ENCODE peak calls at places on chromosomes 3 and 15, in nine cellular contexts. K is pancreas; X is effector memory CD4-positive, alpha-beta T cell; S is mesenchymal stem cell; W is uterus; I is tibial artery; N is CD8-positive, alpha-beta T cell; U is IMR-90; O is PC-9. D is an unnamed sample. For H3K4me1 and H3K36me3, the result is how much of the 10 kb centered on the place peaks cover.

GRCh38 chr3:123025642-123026521 is 1.7 kb downstream of the SEMA5B start:
- DNase-seq in U (no peak), X (no peak), K (peak), O (no peak), S (no peak), I (peak), N (no peak), W (no peak), D (no peak)

GRCh38 chr3:76138921-76139320 is 353.6 kb upstream of the ZNF717 start:
- DNase-seq in X (no peak), K (no peak), O (no peak), S (no peak), U (peak), I (no peak), N (no peak), W (no peak), D (no peak)

GRCh38 chr3:27357665-27358258 is 11.4 kb downstream of the NEK10 start:
- DNase-seq in W (peak), I (no peak), U (peak), K (peak), O (peak), N (peak), S (peak), X (peak), D (no peak)

GRCh38 chr3:174159629-174160028 is 699.5 kb upstream of the NAALADL2 start:
- DNase-seq in U (no peak), N (no peak), I (no peak), X (no peak), W (no peak), S (no peak), K (no peak), O (no peak), D (no peak)

GRCh38 chr3:171565671-171566070 is 105.5 kb upstream of the TNIK start:
- DNase-seq in X (no peak), U (peak), S (peak), I (no peak), O (no peak), N (no peak), W (no peak), K (no peak), D (no peak)

GRCh38 chr3:51337666-51338065 is 47.4 kb upstream of the MANF start:
- DNase-seq in S (no peak), I (no peak), N (no peak), K (no peak), W (no peak), U (no peak), X (no peak), O (no peak), D (no peak)

GRCh38 chr3:50604628-50605588 is 6.7 kb downstream of the CISH start:
- DNase-seq in X (no peak), S (no peak), O (peak), N (no peak), I (no peak), U (no peak), K (peak), W (peak), D (peak)

GRCh38 chr3:134428396-134428795 is 54.1 kb upstream of the AMOTL2 start:
- DNase-seq in O (no peak), K (no peak), I (no peak), W (no peak), X (no peak), S (peak), U (peak), N (no peak), D (no peak)

GRCh38 chr15:59115047-59115446 is 10.1 kb downstream of the CCNB2 start:
- DNase-seq in K (no peak), O (no peak), W (no peak), S (no peak), I (no peak), X (no peak), N (no peak), U (peak), D (no peak)

GRCh38 chr15:73716417-73716816 is 32.2 kb downstream of the CD276 start:
- DNase-seq in I (no peak), U (no peak), W (no peak), O (no peak), X (no peak), K (no peak), N (no peak), S (no peak), D (peak)

GRCh38 chr3:168141405-168141993 is 45.8 kb upstream of the GOLIM4 start:
- DNase-seq in N (no peak), U (no peak), X (no peak), I (no peak), K (no peak), W (no peak), O (no peak), S (no peak), D (no peak)

GRCh38 chr15:32943691-32944090 is 225.9 kb downstream of the GREM1 start:
- DNase-seq in X (no peak), S (peak), U (peak), N (no peak), O (no peak), I (no peak), K (no peak), W (no peak), D (no peak)

GRCh38 chr3:12288466-12289129 is at the start of gene PPARG:
- DNase-seq in O (peak), N (no peak), K (no peak), X (no peak), W (peak), I (no peak), U (no peak), S (peak), D (peak)

GRCh38 chr3:180980612-180981011 is 8.9 kb downstream of the DNAJC19 start:
- DNase-seq in K (no peak), X (no peak), O (no peak), N (no peak), W (no peak), U (peak), S (peak), I (no peak), D (no peak)

GRCh38 chr3:32238816-32239637 is 547 bp downstream of the CMTM8 start:
- DNase-seq in O (peak), W (peak), X (no peak), I (no peak), S (peak), K (peak), U (peak), N (peak), D (peak)

GRCh38 chr15:69037977-69038376 is 23.5 kb downstream of the NOX5 start:
- DNase-seq in X (no peak), I (no peak), S (no peak), N (no peak), O (no peak), U (no peak), K (no peak), W (no peak), D (no peak)

GRCh38 chr3:164851905-164852304 is 226.4 kb downstream of the SI start:
- DNase-seq in X (no peak), O (no peak), U (no peak), W (no peak), N (no peak), K (no peak), S (no peak), I (no peak), D (no peak)

GRCh38 chr3:126117212-126117611 is 33.3 kb upstream of the SLC41A3 start:
- DNase-seq in X (no peak), N (no peak), W (no peak), S (no peak), K (no peak), I (no peak), O (no peak), U (no peak), D (no peak)
- H3K4me1 ChIP-seq in X (under half), N (under half), W (under half), S (under half), K (under half), I (under half), O (under half), U (under half), D (under half)

GRCh38 chr3:53104762-53105161 is 25.5 kb downstream of the RFT1 start:
- DNase-seq in N (no peak), K (no peak), I (no peak), O (no peak), U (no peak), W (no peak), S (no peak), X (no peak), D (no peak)
- H3K36me3 ChIP-seq in N (under half), K (under half), I (half or more), O (under half), U (under half), W (under half), S (under half), X (under half), D (half or more)

GRCh38 chr3:49427581-49427980 is 1.5 kb downstream of the NICN1 start:
- DNase-seq in W (no peak), K (no peak), O (no peak), U (no peak), I (no peak), X (no peak), N (no peak), S (no peak), D (no peak)

GRCh38 chr3:49424816-49425215 is 2.5 kb upstream of the AMT start:
- DNase-seq in U (no peak), N (no peak), X (no peak), S (no peak), I (no peak), O (no peak), K (no peak), W (no peak), D (no peak)

GRCh38 chr3:49428697-49429100 is 425 bp downstream of the NICN1 start:
- DNase-seq in I (no peak), K (no peak), X (no peak), U (no peak), S (no peak), W (no peak), O (no peak), N (no peak), D (no peak)
- H3K27ac ChIP-seq in I (peak), K (peak), X (peak), U (peak), S (peak), W (peak), O (no peak), N (peak), D (peak)

DNA sequence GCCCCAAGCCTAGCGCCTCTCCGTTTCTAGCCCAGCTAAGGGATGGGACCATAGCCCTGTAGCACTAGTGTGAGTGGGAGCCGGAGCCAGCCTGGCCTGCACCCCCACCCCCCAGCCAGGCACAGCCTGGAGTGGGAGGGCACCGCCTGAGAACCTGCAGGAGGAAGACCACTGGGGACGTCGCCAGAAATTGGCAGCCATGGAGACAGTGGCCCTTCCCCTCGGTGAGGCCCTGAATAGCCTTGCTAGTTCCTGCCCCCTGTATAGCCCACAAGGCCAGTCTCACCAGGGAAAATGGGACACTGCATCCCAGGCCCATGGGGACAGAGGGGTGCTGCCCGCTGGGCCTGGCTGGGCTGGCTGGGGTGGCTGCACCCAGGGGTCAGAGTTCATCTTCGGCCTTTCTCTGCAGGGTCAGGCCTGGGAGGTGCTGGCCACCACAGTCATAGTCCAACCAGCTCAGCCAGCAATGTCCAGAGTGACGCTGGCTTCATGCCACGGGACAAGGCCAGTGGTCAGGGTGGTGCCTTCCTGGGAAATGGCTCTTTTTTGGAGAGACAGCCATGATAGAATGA is 22.5 kb upstream of the KLF13 start:
- DNase-seq in X (no peak), N (peak), S (no peak), K (no peak), I (peak), W (no peak), O (no peak), U (no peak), D (peak)
- H3K4me1 ChIP-seq in X (under half), N (under half), S (under half), K (under half), I (under half), W (under half), O (under half), U (under half), D (half or more)

GRCh38 chr15:92941668-92942067 is 41.5 kb downstream of the CHD2 start:
- DNase-seq in N (no peak), K (no peak), X (no peak), S (no peak), O (no peak), U (no peak), I (no peak), W (no peak), D (no peak)
- H3K36me3 ChIP-seq in N (half or more), K (half or more), X (half or more), S (under half), O (half or more), U (half or more), I (half or more), W (under half), D (half or more)